ENCODE peak calls at places on chromosome 15, in four cellular contexts. T, R, O and S are unnamed samples.

GRCh38 chr15:64693134-64693533 is 82.3 kb downstream of the RBPMS2 start:
- DNase-seq in T (no peak), R (no peak), O (no peak), S (peak)

GRCh38 chr15:84961114-84961452 is 20.6 kb upstream of the PDE8A start:
- DNase-seq in T (no peak), R (no peak), O (no peak), S (no peak)

GRCh38 chr15:69380100-69380725 is 33.9 kb upstream of the KIF23 start:
- DNase-seq in T (no peak), R (peak), O (peak), S (peak)

GRCh38 chr15:82942691-82943090 is 9.8 kb downstream of the HOMER2 start:
- DNase-seq in T (no peak), R (no peak), O (no peak), S (peak)

GRCh38 chr15:59255647-59256380 is 49.2 kb downstream of the LDHAL6B start:
- DNase-seq in T (no peak), R (no peak), O (no peak), S (peak)

GRCh38 chr15:28933710-28934445 is 48.1 kb downstream of the APBA2 start:
- DNase-seq in T (no peak), R (no peak), O (no peak), S (peak)

GRCh38 chr15:25416693-25417092 is 22.1 kb downstream of the UBE3A start:
- DNase-seq in T (peak), R (no peak), O (no peak), S (no peak)

GRCh38 chr15:29835301-29835700 is 13.0 kb upstream of the TJP1 start:
- DNase-seq in T (no peak), R (no peak), O (no peak), S (no peak)

GRCh38 chr15:93779341-93779740 is 452.0 kb upstream of the MCTP2 start:
- DNase-seq in T (no peak), R (no peak), O (no peak), S (no peak)

GRCh38 chr15:64187396-64188191 is 24.8 kb upstream of the PPIB start:
- DNase-seq in T (no peak), R (no peak), O (no peak), S (no peak)

GRCh38 chr15:27492021-27492621 is 521.1 kb downstream of the GABRG3 start:
- DNase-seq in T (no peak), R (no peak), O (no peak), S (no peak)

GRCh38 chr15:69132935-69133861 is 27.2 kb upstream of the GLCE start:
- DNase-seq in T (no peak), R (no peak), O (no peak), S (peak)

GRCh38 chr15:86494475-86494874 is 414.8 kb downstream of the AGBL1 start:
- DNase-seq in T (no peak), R (no peak), O (no peak), S (no peak)

GRCh38 chr15:92714071-92714456 is 58.5 kb upstream of the FAM174B start:
- DNase-seq in T (no peak), R (peak), O (peak), S (no peak)

GRCh38 chr15:29377141-29377540 is 107.5 kb upstream of the NSMCE3 start:
- DNase-seq in T (no peak), R (no peak), O (no peak), S (no peak)

GRCh38 chr15:85515212-85515611 is 134.8 kb downstream of the AKAP13 start:
- DNase-seq in T (no peak), R (no peak), O (no peak), S (peak)

GRCh38 chr15:86877171-86877631 is 797.5 kb downstream of the AGBL1 start:
- DNase-seq in T (no peak), R (no peak), O (no peak), S (no peak)

GRCh38 chr15:58182460-58183163 is 44.4 kb downstream of the AQP9 start:
- DNase-seq in T (no peak), R (peak), O (peak), S (peak)

GRCh38 chr15:61003683-61004299 is 225.3 kb downstream of the RORA start:
- DNase-seq in T (no peak), R (no peak), O (peak), S (no peak)

GRCh38 chr15:69045810-69046209 is 31.3 kb downstream of the NOX5 start:
- DNase-seq in T (no peak), R (peak), O (no peak), S (peak)

GRCh38 chr15:34124656-34125055 is 22.8 kb downstream of the PGBD4 start:
- DNase-seq in T (no peak), R (no peak), O (no peak), S (no peak)

GRCh38 chr15:70063992-70064379 is 33.7 kb downstream of the TLE3 start:
- DNase-seq in T (no peak), R (no peak), O (no peak), S (no peak)

GRCh38 chr15:60297047-60297446 is 100.7 kb downstream of the ANXA2 start:
- DNase-seq in T (no peak), R (no peak), O (no peak), S (no peak)

GRCh38 chr15:60994842-60995495 is 234.1 kb downstream of the RORA start:
- DNase-seq in T (no peak), R (no peak), O (no peak), S (no peak)

GRCh38 chr15:101325263-101326025 is 30.4 kb upstream of the SNRPA1 start:
- DNase-seq in T (no peak), R (no peak), O (no peak), S (no peak)

GRCh38 chr15:26477044-26477443 is 295.8 kb downstream of the GABRB3 start:
- DNase-seq in T (no peak), R (no peak), O (no peak), S (no peak)

GRCh38 chr15:83653639-83654378 is at the start of gene ADAMTSL3:
- DNase-seq in T (no peak), R (peak), O (peak), S (no peak)

GRCh38 chr15:78599189-78599588 is 21.6 kb downstream of the CHRNA3 start:
- DNase-seq in T (no peak), R (no peak), O (no peak), S (no peak)

GRCh38 chr15:65082303-65082958 is 5.9 kb downstream of the KBTBD13 start:
- DNase-seq in T (no peak), R (peak), O (no peak), S (no peak)

DNA sequence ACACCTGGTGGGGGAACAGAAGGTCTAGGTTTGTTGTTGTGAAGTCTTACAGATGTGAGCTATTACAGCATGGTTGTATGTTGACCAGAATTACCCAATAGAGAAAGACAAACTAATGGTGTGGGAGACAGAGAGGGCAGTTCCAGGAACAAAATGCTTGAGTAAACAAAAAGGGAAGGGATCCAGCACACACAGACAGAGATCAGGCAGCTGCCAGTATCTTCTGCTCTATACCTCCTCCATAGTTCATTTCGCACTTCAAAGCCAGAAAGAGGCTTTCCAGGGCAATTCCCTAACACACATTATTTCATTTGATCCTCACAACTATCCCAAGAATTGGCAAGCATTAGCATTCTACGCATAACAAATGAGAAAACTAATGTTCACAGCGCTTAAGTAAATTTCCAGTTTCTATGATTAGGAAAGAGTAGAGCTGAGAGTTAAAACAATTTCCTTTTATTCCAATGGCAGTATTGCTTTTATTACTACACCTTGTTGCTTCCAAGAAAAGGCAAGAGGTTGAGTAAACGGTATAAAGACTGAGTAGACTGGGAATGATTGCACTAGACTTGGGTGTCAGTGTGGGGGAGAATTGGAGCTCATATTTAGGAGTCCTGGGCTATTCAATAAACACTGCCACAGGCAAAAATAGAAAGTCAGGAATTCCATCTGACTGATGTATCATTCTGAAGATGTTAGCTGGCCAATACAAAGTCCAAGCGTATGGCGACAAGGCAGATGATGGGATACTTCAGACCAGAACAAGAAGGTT is 39.7 kb upstream of the ZNF280D start:
- DNase-seq in T (no peak), R (no peak), O (no peak), S (peak)
- TF ChIP-seq SUZ12 in T (no peak), R (no peak), O (no peak), S (no peak)

GRCh38 chr15:38458646-38459045 is 4.7 kb downstream of the FAM98B start:
- DNase-seq in T (no peak), R (no peak), O (no peak), S (no peak)

GRCh38 chr15:38459480-38459879 is 5.6 kb downstream of the FAM98B start:
- DNase-seq in T (no peak), R (no peak), O (no peak), S (no peak)

GRCh38 chr15:38453971-38454686 is at the start of gene FAM98B:
- DNase-seq in T (peak), R (peak), O (peak), S (peak)

GRCh38 chr15:38455096-38455495 is 1.2 kb downstream of the FAM98B start:
- DNase-seq in T (no peak), R (no peak), O (no peak), S (no peak)

GRCh38 chr15:38454687-38455071 is 752 bp downstream of the FAM98B start:
- DNase-seq in T (no peak), R (no peak), O (no peak), S (peak)
- TF ChIP-seq SUZ12 in T (no peak), R (no peak), O (no peak), S (no peak)

GRCh38 chr15:31203999-31204398 is 102.5 kb upstream of the TRPM1 start:
- DNase-seq in T (no peak), R (no peak), O (no peak), S (no peak)

GRCh38 chr15:31207246-31207645 is 105.7 kb upstream of the TRPM1 start:
- DNase-seq in T (no peak), R (no peak), O (no peak), S (no peak)

GRCh38 chr15:31208804-31209203 is 107.3 kb upstream of the TRPM1 start:
- DNase-seq in T (no peak), R (no peak), O (no peak), S (no peak)

GRCh38 chr15:31202953-31203352 is 101.4 kb upstream of the TRPM1 start:
- DNase-seq in T (no peak), R (no peak), O (no peak), S (no peak)

GRCh38 chr15:31206386-31207174 is 105.1 kb upstream of the TRPM1 start:
- DNase-seq in T (no peak), R (no peak), O (no peak), S (no peak)
- TF ChIP-seq SUZ12 in T (no peak), R (no peak), O (no peak), S (no peak)

DNA sequence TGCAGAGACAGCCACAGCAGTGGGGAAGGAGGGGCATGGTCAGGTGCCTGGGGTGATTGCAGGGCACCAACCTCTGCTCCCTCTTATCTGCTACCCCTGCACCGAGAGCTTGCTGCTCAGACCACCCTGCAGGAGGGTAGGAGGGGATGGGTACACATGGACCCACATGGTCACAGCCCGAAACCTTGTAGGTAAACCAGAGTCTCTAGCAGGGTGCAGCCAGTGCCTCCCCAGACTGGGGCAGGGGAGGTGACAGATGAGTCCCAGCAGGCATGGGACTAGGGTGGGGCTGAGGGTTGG is 49.2 kb downstream of the FAH start:
- DNase-seq in T (no peak), R (no peak), O (no peak), S (no peak)
- TF ChIP-seq SUZ12 in T (no peak), R (no peak), O (no peak), S (no peak)

GRCh38 chr15:73968461-73968860 is 23.6 kb downstream of the STOML1 start:
- DNase-seq in T (no peak), R (no peak), O (no peak), S (no peak)

GRCh38 chr15:73964736-73965093 is 27.4 kb downstream of the STOML1 start:
- DNase-seq in T (no peak), R (peak), O (peak), S (peak)

GRCh38 chr15:73962409-73962808 is 29.7 kb downstream of the STOML1 start:
- DNase-seq in T (no peak), R (no peak), O (no peak), S (no peak)

GRCh38 chr15:73965730-73966103 is 26.4 kb downstream of the STOML1 start:
- DNase-seq in T (no peak), R (no peak), O (no peak), S (no peak)

DNA sequence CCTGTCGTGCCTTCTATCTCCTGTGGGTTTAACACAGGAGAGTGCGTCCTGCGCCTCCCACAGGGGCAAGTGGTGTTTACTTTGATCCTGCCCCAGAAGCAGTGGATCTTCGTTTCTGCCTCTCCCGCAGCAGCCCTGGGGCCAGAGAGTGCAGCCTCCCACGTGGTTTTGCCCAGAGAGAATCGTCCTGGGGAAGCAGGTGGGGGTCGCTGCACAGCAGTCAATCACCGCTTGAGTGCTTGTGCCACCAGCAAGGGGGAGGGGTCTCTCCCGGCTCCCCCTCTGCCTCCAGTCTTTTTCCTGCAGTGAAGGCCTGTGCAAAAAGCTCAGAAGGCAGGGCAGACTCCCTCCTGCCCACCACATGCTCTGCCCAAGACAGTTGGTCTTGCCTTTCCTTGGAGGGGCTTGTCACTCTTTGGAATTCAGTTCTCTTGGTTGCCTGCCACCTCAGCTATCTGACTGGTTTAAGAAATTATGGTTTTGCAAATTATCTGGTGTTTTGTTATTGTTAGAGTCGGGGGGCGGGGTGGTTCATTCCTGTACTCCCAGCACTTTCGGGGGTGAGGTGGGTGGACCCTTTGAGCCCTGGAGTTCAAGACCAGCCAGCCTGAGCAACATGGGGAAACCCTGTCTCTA is 26.9 kb downstream of the STOML1 start:
- DNase-seq in T (no peak), R (peak), O (peak), S (no peak)
- TF ChIP-seq SUZ12 in T (no peak), R (no peak), O (no peak), S (no peak)

GRCh38 chr15:63156086-63156707 is 1.1 kb downstream of the RPS27L start:
- DNase-seq in T (no peak), R (no peak), O (no peak), S (no peak)
- TF ChIP-seq SUZ12 in T (no peak), R (no peak), O (no peak), S (no peak)

GRCh38 chr15:31367021-31367729 is 40.5 kb downstream of the KLF13 start:
- DNase-seq in T (no peak), R (no peak), O (no peak), S (no peak)

GRCh38 chr15:31365032-31365654 is 38.5 kb downstream of the KLF13 start:
- DNase-seq in T (no peak), R (no peak), O (no peak), S (no peak)

GRCh38 chr15:31367730-31368344 is 41.2 kb downstream of the KLF13 start:
- DNase-seq in T (no peak), R (no peak), O (no peak), S (no peak)

GRCh38 chr15:31365655-31366127 is 39.1 kb downstream of the KLF13 start:
- DNase-seq in T (no peak), R (no peak), O (peak), S (no peak)

DNA sequence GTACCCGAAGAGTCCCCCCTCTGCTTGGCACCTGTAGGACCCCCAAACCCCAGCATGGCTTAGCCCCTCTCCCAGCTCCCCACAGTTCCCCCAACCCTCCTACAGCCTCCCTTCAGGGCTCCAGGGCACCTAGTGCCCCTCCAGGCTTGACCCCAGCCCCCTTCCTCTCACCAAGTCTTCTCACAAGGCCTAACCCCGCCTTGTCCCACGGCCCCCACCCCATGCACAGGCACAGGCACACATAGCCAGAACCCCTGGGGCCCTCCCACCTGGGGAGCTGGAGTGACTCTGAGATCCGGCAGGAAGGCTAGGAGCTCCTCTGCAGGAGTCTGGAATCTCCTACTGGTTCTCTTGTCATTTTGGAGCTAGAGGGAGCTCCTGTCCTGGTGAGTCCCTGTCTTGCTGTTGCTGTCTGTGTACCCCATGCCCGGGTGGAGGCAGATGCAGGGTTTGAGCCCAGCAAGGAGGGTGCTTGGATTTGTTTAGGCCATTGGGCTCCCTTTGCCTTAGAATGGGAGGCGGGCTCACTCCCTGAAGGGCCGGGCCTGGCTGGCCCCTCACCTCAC is 39.6 kb downstream of the KLF13 start:
- DNase-seq in T (no peak), R (no peak), O (no peak), S (no peak)
- TF ChIP-seq SUZ12 in T (no peak), R (no peak), O (no peak), S (no peak)

GRCh38 chr15:49435201-49435600 is 12.2 kb downstream of the FGF7 start:
- DNase-seq in T (no peak), R (no peak), O (no peak), S (no peak)
- TF ChIP-seq SUZ12 in T (no peak), R (no peak), O (no peak), S (no peak)

DNA sequence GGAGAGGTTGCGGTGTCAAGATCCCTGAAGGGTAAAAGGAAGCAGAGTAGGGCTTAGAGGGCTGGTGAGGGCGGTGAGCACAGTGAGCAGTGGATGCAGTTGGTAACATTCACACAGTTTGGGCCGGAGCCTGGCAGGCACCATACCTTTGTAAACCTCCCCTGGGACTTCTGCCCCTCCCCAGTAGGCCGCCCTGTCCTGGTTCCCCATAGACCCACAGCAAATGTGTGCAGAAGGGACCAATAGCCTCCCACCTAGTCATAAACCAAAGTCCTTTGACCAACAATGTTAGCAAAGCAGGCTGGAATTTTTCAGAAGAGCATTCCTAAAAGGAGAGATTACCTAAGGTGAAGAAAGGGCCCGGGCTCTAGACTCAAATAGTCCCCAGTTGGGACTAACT is 1.7 kb upstream of the PHGR1 start:
- DNase-seq in T (no peak), R (no peak), O (no peak), S (peak)
- TF ChIP-seq SUZ12 in T (no peak), R (no peak), O (no peak), S (no peak)

DNA sequence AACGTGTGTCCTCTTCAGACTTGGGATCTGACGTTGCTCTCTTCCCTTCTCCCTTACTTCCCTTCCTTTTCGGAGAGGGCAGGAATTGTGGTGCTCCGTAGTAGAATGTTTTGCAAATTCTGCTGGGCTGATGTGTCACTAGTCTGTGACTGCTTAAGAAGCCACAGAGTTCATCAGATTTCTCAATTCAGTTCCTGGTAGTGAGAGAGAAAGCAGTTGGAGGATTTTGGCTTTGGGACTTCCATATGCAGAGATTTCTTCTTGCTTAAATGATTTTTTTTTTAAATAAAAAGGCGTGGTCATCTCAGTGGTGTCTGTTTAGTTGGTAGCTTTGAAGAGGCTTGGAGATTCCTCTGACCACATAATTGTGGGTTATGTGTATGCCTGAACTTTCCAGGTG is 10.1 kb downstream of the CEMIP start:
- DNase-seq in T (no peak), R (no peak), O (no peak), S (no peak)
- TF ChIP-seq SUZ12 in T (no peak), R (no peak), O (no peak), S (no peak)